ENCODE peak calls at places on chromosomes 2 and 18, in six cellular contexts. E, H, L, Q, N and F are unnamed samples.

GRCh38 chr2:239950144-239950920 is 74.8 kb downstream of the NDUFA10 start:
- DNase-seq in E (peak), H (no peak), L (no peak), Q (no peak), N (no peak), F (no peak)

GRCh38 chr2:232438951-232439757 is 16.8 kb upstream of the ALPI start:
- DNase-seq in E (no peak), H (peak), L (no peak), Q (no peak), N (no peak), F (no peak)

GRCh38 chr2:140711867-140712266 is 1418.9 kb downstream of the LRP1B start:
- DNase-seq in E (no peak), H (no peak), L (no peak), Q (no peak), N (no peak), F (no peak)

GRCh38 chr2:112824701-112825099 is 11.9 kb downstream of the IL1B start:
- DNase-seq in E (no peak), H (no peak), L (no peak), Q (no peak), N (no peak), F (no peak)

GRCh38 chr2:117217145-117217544 is 597.3 kb upstream of the DDX18 start:
- DNase-seq in E (no peak), H (no peak), L (no peak), Q (no peak), N (no peak), F (no peak)

GRCh38 chr2:126894585-126895182 is 4.0 kb upstream of the TEX51 start:
- DNase-seq in E (no peak), H (peak), L (no peak), Q (no peak), N (no peak), F (no peak)

GRCh38 chr2:127048969-127049897 is 57.7 kb downstream of the BIN1 start:
- DNase-seq in E (peak), H (peak), L (no peak), Q (no peak), N (no peak), F (no peak)

GRCh38 chr2:150188801-150189200 is 298.7 kb downstream of the RND3 start:
- DNase-seq in E (no peak), H (no peak), L (no peak), Q (no peak), N (no peak), F (no peak)

GRCh38 chr2:54720563-54720962 is 2.9 kb upstream of the EML6 start:
- DNase-seq in E (no peak), H (no peak), L (no peak), Q (no peak), N (no peak), F (no peak)

GRCh38 chr18:58635891-58636290 is 7.0 kb upstream of the ALPK2 start:
- DNase-seq in E (no peak), H (no peak), L (no peak), Q (peak), N (no peak), F (no peak)

GRCh38 chr18:69588301-69588700 is 187.6 kb downstream of the DOK6 start:
- DNase-seq in E (no peak), H (no peak), L (no peak), Q (no peak), N (no peak), F (no peak)

GRCh38 chr18:59696311-59697235 is 650 bp downstream of the CCBE1 start:
- DNase-seq in E (peak), H (no peak), L (no peak), Q (no peak), N (no peak), F (no peak)

GRCh38 chr2:38194751-38195150 is 118.8 kb upstream of the CYP1B1 start:
- DNase-seq in E (no peak), H (no peak), L (no peak), Q (no peak), N (no peak), F (no peak)

GRCh38 chr2:72027426-72028161 is 120.1 kb downstream of the CYP26B1 start:
- DNase-seq in E (no peak), H (peak), L (no peak), Q (no peak), N (no peak), F (peak)

GRCh38 chr2:134491796-134492441 is 226.9 kb downstream of the TMEM163 start:
- DNase-seq in E (no peak), H (peak), L (peak), Q (no peak), N (no peak), F (no peak)

GRCh38 chr2:113231064-113231463 is 47.7 kb downstream of the PAX8 start:
- DNase-seq in E (no peak), H (peak), L (no peak), Q (no peak), N (no peak), F (no peak)

GRCh38 chr2:223096571-223096970 is 44.6 kb downstream of the KCNE4 start:
- DNase-seq in E (no peak), H (no peak), L (no peak), Q (no peak), N (no peak), F (no peak)

GRCh38 chr2:240356700-240357640 is 78.5 kb upstream of the GPC1 start:
- DNase-seq in E (peak), H (no peak), L (no peak), Q (no peak), N (no peak), F (no peak)

GRCh38 chr18:50989711-50990110 is 21.9 kb downstream of the ELAC1 start:
- DNase-seq in E (no peak), H (no peak), L (no peak), Q (no peak), N (no peak), F (no peak)

GRCh38 chr18:10329116-10329515 is 125.3 kb upstream of the APCDD1 start:
- DNase-seq in E (no peak), H (no peak), L (no peak), Q (no peak), N (no peak), F (no peak)

GRCh38 chr2:151761193-151761592 is 26.9 kb upstream of the NEB start:
- DNase-seq in E (no peak), H (no peak), L (no peak), Q (no peak), N (no peak), F (no peak)

GRCh38 chr2:80517301-80517700 is 212.7 kb upstream of the LRRTM1 start:
- DNase-seq in E (no peak), H (no peak), L (no peak), Q (no peak), N (no peak), F (no peak)

GRCh38 chr2:152924722-152925121 is 206.3 kb downstream of the ARL6IP6 start:
- DNase-seq in E (peak), H (no peak), L (no peak), Q (no peak), N (no peak), F (no peak)

GRCh38 chr18:61589724-61590065 is 256.5 kb downstream of the CDH20 start:
- DNase-seq in E (no peak), H (no peak), L (no peak), Q (no peak), N (no peak), F (no peak)

GRCh38 chr2:238905224-238905623 is 57.3 kb downstream of the TWIST2 start:
- DNase-seq in E (peak), H (no peak), L (no peak), Q (no peak), N (no peak), F (no peak)

GRCh38 chr2:8594731-8595427 is 87.0 kb upstream of the ID2 start:
- DNase-seq in E (no peak), H (no peak), L (no peak), Q (no peak), N (no peak), F (no peak)

GRCh38 chr2:230929381-230930148 is 4.5 kb upstream of the GPR55 start:
- DNase-seq in E (peak), H (peak), L (no peak), Q (no peak), N (no peak), F (no peak)

GRCh38 chr2:187985923-187986322 is 305.8 kb upstream of the GULP1 start:
- DNase-seq in E (no peak), H (no peak), L (no peak), Q (no peak), N (no peak), F (no peak)
- H3K4me3 ChIP-seq in E (no peak), H (no peak), L (no peak), Q (no peak), N (no peak), F (no peak)

GRCh38 chr18:72993245-72993644 is 125.5 kb upstream of the NETO1 start:
- DNase-seq in E (no peak), H (no peak), L (no peak), Q (no peak), N (no peak), F (no peak)
- TF ChIP-seq EP300 in E (no peak), H (no peak), L (no peak), Q (no peak), N (no peak), F (no peak)

DNA sequence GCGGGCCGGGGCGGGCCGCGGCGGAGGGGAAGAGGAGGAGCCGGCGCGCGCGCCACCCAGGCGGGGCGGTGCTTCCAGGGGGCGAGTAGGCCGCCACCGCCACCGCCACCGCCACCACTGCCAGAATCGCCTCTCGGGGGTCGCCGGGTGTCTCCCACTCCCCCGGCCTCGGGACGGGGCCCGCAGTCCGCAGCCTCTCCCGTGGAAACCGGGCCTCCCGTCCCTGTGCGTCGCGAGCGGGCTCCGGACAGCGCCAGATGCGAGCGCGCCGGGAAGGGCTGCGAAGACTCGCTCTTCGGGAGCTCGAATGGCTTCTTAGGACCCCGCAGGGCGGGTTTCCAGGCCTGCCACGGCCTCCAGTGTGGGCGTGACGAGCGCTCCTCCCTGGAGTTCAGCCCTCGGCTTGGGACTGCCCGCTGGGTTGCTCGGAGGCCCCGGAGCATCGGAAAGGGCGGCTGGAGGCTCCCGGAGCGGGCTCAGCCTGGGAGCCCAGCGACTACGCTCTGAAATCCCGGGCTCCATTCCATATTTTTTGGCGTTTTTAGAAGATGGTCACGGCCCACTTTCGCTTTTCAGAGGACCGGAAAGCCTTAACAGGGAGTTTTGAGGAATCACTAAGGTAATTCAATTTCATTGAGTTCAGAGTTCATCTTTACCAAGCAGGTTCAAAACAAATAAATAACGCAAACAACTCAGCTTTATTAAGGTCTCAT is 391 bp upstream of the KDSR start:
- DNase-seq in E (peak), H (peak), L (peak), Q (peak), N (peak), F (peak)
- H3K27ac ChIP-seq in E (peak), H (peak), L (peak), Q (peak), N (peak), F (peak)

GRCh38 chr2:200311139-200311538 is 4.6 kb downstream of the SPATS2L start:
- DNase-seq in E (no peak), H (no peak), L (no peak), Q (no peak), N (no peak), F (no peak)

GRCh38 chr2:200310545-200310971 is 4.1 kb downstream of the SPATS2L start:
- DNase-seq in E (no peak), H (no peak), L (no peak), Q (no peak), N (no peak), F (no peak)

GRCh38 chr2:200308001-200308400 is 1.5 kb downstream of the SPATS2L start:
- DNase-seq in E (no peak), H (no peak), L (no peak), Q (no peak), N (no peak), F (no peak)

GRCh38 chr2:200308421-200309295 is 2.2 kb downstream of the SPATS2L start:
- DNase-seq in E (no peak), H (no peak), L (no peak), Q (no peak), N (no peak), F (no peak)

GRCh38 chr2:200309296-200309846 is 2.9 kb downstream of the SPATS2L start:
- DNase-seq in E (no peak), H (no peak), L (no peak), Q (no peak), N (no peak), F (no peak)
- H3K4me3 ChIP-seq in E (peak), H (no peak), L (no peak), Q (no peak), N (no peak), F (no peak)

GRCh38 chr2:42107249-42108042 is 59.6 kb downstream of the PKDCC start:
- DNase-seq in E (no peak), H (no peak), L (no peak), Q (no peak), N (no peak), F (no peak)
- TF ChIP-seq EP300 in E (no peak), H (no peak), L (no peak), Q (no peak), N (no peak), F (no peak)

DNA sequence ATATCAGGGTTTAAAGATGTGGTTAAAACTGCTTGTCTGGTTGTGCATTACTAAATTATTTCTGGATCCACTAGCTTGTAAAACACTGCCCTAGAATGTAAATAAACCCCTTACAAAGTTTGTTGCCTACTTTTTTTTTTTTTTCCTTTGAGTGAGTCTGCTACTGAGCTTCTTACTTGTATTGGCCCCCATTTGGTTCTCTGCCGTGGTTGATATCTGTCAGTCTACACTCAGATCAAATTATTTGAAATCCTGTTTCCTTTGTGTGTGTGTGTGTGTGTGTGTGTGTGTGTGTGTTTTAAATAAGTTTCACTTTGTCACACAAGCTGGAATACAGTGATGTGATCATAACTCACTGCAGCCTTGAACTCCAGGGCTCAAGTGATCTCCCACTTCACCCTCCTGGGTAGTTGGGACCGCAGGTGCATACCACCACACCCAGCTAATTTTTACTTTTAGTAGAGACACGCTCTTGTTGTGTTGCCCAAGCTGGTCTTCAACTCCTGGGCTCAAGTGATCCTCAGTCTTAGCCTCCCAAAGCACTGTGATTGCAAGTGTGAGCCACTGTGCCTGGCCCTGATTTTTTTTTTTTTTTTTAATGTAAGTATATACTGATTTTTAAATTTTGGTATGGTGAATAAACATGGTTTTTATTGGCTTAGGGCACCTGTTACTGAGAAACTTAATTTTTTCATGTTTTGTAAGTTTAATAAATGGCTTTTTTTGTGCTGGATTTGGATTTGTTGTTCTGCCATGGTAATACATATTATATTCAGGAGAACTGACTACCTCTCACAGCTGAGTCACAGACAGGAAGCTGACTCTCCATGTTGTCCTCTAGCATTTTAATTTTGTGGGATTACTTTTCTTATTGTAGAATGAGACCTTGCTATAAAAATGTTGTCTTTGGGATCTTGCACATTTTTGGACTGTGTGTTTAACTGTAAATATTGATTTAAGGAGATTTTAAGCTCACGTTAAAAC is 48.5 kb downstream of the MAP4K4 start:
- DNase-seq in E (no peak), H (no peak), L (no peak), Q (no peak), N (no peak), F (peak)
- H3K27ac ChIP-seq in E (peak), H (no peak), L (peak), Q (no peak), N (no peak), F (no peak)